ENCODE peak calls at places on chromosomes 1 and 21, in nine cellular contexts. T is islet precursor cell; X is activated T-helper 1 cell treated with Interleukin-2 at 50 U/mL for 16 hours; V is T-cell; Z is upper lobe of right lung; L is activated T-helper 9 cell treated with anti-CD3 and anti-CD28 coated beads, Interleukin-2, amount 50 U/mL, for 16 hours; K is activated CD8-positive, alpha-beta memory T cell treated with anti-CD3 and anti-CD28 coated beads, Interleukin-2, amount 50 U/mL, for 48 hours; J is stimulated activated CD4-positive, alpha-beta T cell treated with anti-CD3 and anti-CD28 coated beads, Interleukin-1b, Interleukin-23, amount 100 ng/mL, for 4 hours; A is Karpas-422. I is an unnamed sample.
A peak's percentile ranks its signal among the peaks of the same experiment; 100 is the strongest.

GRCh38 chr21:39048064-39048463 is 135.2 kb downstream of the PSMG1 start:
- DNase-seq in T (peak; percentile 92), X (no peak), V (no peak), Z (no peak), L (no peak), K (no peak), J (no peak), A (peak; percentile 16), I (no peak)

GRCh38 chr1:183804916-183805734 is at the start of gene RGL1:
- DNase-seq in T (peak; percentile 86), X (peak; percentile 0), V (no peak), Z (peak; percentile 88), L (no peak), K (peak; percentile 58), J (peak; percentile 18), A (no peak), I (peak; percentile 87)

GRCh38 chr1:215710340-215710971 is 143.4 kb downstream of the KCTD3 start:
- DNase-seq in T (no peak), X (no peak), V (no peak), Z (no peak), L (no peak), K (no peak), J (no peak), A (peak; percentile 91), I (no peak)

GRCh38 chr1:175902281-175902680 is 158.9 kb upstream of the TNR start:
- DNase-seq in T (peak; percentile 27), X (no peak), V (no peak), Z (no peak), L (no peak), K (peak; percentile 17), J (no peak), A (no peak), I (no peak)

GRCh38 chr1:111920221-111921024 is 69.0 kb downstream of the KCND3 start:
- DNase-seq in T (peak; percentile 45), X (no peak), V (no peak), Z (no peak), L (no peak), K (no peak), J (no peak), A (no peak), I (no peak)

GRCh38 chr21:35963920-35964451 is 96.3 kb downstream of the SETD4 start:
- DNase-seq in T (no peak), X (no peak), V (no peak), Z (no peak), L (no peak), K (no peak), J (no peak), A (no peak), I (no peak)

GRCh38 chr21:15729346-15729673 is 472 bp upstream of the USP25 start:
- DNase-seq in T (no peak), X (no peak), V (no peak), Z (no peak), L (no peak), K (no peak), J (no peak), A (no peak), I (no peak)

GRCh38 chr1:211574705-211575104 is 4.3 kb downstream of the SLC30A1 start:
- DNase-seq in T (no peak), X (no peak), V (no peak), Z (no peak), L (no peak), K (no peak), J (no peak), A (no peak), I (no peak)

GRCh38 chr21:21111309-21111920 is 113.2 kb downstream of the NCAM2 start:
- DNase-seq in T (peak; percentile 58), X (no peak), V (no peak), Z (no peak), L (no peak), K (no peak), J (no peak), A (no peak), I (no peak)

GRCh38 chr1:25676488-25676887 is 59.9 kb downstream of the MAN1C1 start:
- DNase-seq in T (no peak), X (no peak), V (no peak), Z (peak; percentile 60), L (no peak), K (no peak), J (no peak), A (no peak), I (no peak)

GRCh38 chr1:3222042-3222692 is 153.2 kb downstream of the PRDM16 start:
- DNase-seq in T (no peak), X (no peak), V (no peak), Z (peak; percentile 81), L (no peak), K (no peak), J (no peak), A (no peak), I (no peak)

GRCh38 chr1:223135176-223135575 is 7.9 kb downstream of the TLR5 start:
- DNase-seq in T (no peak), X (no peak), V (no peak), Z (no peak), L (no peak), K (no peak), J (no peak), A (no peak), I (peak; percentile 86)

GRCh38 chr1:198203434-198203833 is 46.6 kb downstream of the NEK7 start:
- DNase-seq in T (no peak), X (no peak), V (no peak), Z (no peak), L (no peak), K (no peak), J (no peak), A (no peak), I (no peak)

GRCh38 chr21:30818837-30819236 is 5.8 kb upstream of the KRTAP8-1 start:
- DNase-seq in T (no peak), X (no peak), V (no peak), Z (no peak), L (no peak), K (no peak), J (no peak), A (no peak), I (no peak)

GRCh38 chr1:153509729-153510354 is 25.9 kb downstream of the S100A6 start:
- DNase-seq in T (no peak), X (peak; percentile 45), V (peak; percentile 52), Z (peak; percentile 77), L (peak; percentile 55), K (peak; percentile 86), J (peak; percentile 56), A (peak; percentile 80), I (no peak)

GRCh38 chr1:29682918-29683314 is 446.6 kb downstream of the PTPRU start:
- DNase-seq in T (peak; percentile 47), X (no peak), V (no peak), Z (peak; percentile 39), L (no peak), K (peak; percentile 17), J (no peak), A (peak; percentile 25), I (no peak)

GRCh38 chr1:8903410-8903809 is 24.9 kb upstream of the ENO1 start:
- DNase-seq in T (no peak), X (no peak), V (no peak), Z (no peak), L (no peak), K (no peak), J (no peak), A (no peak), I (no peak)

GRCh38 chr1:63679076-63679475 is 85.9 kb downstream of the PGM1 start:
- DNase-seq in T (no peak), X (no peak), V (no peak), Z (no peak), L (no peak), K (no peak), J (no peak), A (no peak), I (no peak)

GRCh38 chr1:245019904-245020486 is 134.8 kb upstream of the KIF26B start:
- DNase-seq in T (no peak), X (no peak), V (no peak), Z (no peak), L (no peak), K (no peak), J (no peak), A (no peak), I (no peak)

GRCh38 chr1:20648438-20648837 is 12.7 kb downstream of the DDOST start:
- DNase-seq in T (no peak), X (no peak), V (no peak), Z (no peak), L (no peak), K (no peak), J (no peak), A (no peak), I (no peak)

GRCh38 chr1:175402336-175402735 is 209.8 kb upstream of the KIAA0040 start:
- DNase-seq in T (no peak), X (no peak), V (no peak), Z (no peak), L (no peak), K (no peak), J (no peak), A (no peak), I (no peak)

GRCh38 chr1:27351541-27352107 is 9.8 kb downstream of the SYTL1 start:
- DNase-seq in T (no peak), X (no peak), V (no peak), Z (no peak), L (no peak), K (no peak), J (no peak), A (no peak), I (no peak)

GRCh38 chr1:152047607-152047953 is 10.8 kb upstream of the S100A11 start:
- DNase-seq in T (no peak), X (no peak), V (no peak), Z (no peak), L (no peak), K (peak; percentile 63), J (no peak), A (no peak), I (no peak)

GRCh38 chr21:32712043-32712442 is 15.8 kb downstream of the SYNJ1 start:
- DNase-seq in T (no peak), X (no peak), V (no peak), Z (no peak), L (no peak), K (no peak), J (no peak), A (peak; percentile 91), I (no peak)

GRCh38 chr1:43000271-43000670 is 41.6 kb upstream of the SLC2A1 start:
- DNase-seq in T (no peak), X (no peak), V (no peak), Z (no peak), L (no peak), K (no peak), J (no peak), A (no peak), I (no peak)

GRCh38 chr1:214532070-214532469 is 19.3 kb downstream of the PTPN14 start:
- DNase-seq in T (no peak), X (no peak), V (no peak), Z (no peak), L (no peak), K (no peak), J (no peak), A (no peak), I (no peak)

GRCh38 chr1:201941420-201942128 is 4.8 kb downstream of the LMOD1 start:
- DNase-seq in T (peak; percentile 91), X (no peak), V (no peak), Z (no peak), L (no peak), K (no peak), J (no peak), A (no peak), I (peak; percentile 75)